ENCODE peak calls at places on chromosome 7, in four cellular contexts. Z is GM12864; G is fibroblast of the aortic adventitia; X is CD4-positive, alpha-beta T cell. O is an unnamed sample.

GRCh38 chr7:137909042-137909441 is 62.3 kb upstream of the DGKI start:
- DNase-seq in G (peak; percentile 58), X (no peak), Z (no peak), O (no peak)

GRCh38 chr7:40267583-40267982 is 132.8 kb downstream of the SUGCT start:
- DNase-seq in Z (no peak), G (no peak), X (no peak), O (no peak)

GRCh38 chr7:39609462-39610149 is 13.8 kb upstream of the RALA start:
- DNase-seq in X (no peak), G (no peak), Z (no peak), O (no peak)

GRCh38 chr7:34066968-34067367 is 161.6 kb downstream of the BMPER start:
- DNase-seq in G (no peak), X (no peak), Z (no peak), O (peak; percentile 43)

GRCh38 chr7:22831602-22832001 is 9.0 kb upstream of the TOMM7 start:
- DNase-seq in Z (no peak), X (no peak), G (no peak), O (no peak)

GRCh38 chr7:79272066-79272669 is 181.3 kb downstream of the MAGI2 start:
- DNase-seq in X (no peak), G (peak; percentile 74), Z (peak; percentile 1), O (peak; percentile 63)

GRCh38 chr7:150972094-150972493 is 6.0 kb downstream of the KCNH2 start:
- DNase-seq in G (peak; percentile 41), X (no peak), Z (no peak), O (no peak)

GRCh38 chr7:2355079-2356008 is 717 bp downstream of the EIF3B start:
- DNase-seq in Z (no peak), X (no peak), G (no peak), O (peak; percentile 30)

GRCh38 chr7:45193868-45194267 is 36.3 kb downstream of the RAMP3 start:
- DNase-seq in Z (no peak), X (no peak), G (no peak), O (no peak)

GRCh38 chr7:123655614-123656013 is at the start of gene LMOD2:
- DNase-seq in G (no peak), Z (no peak), X (no peak), O (no peak)
- TF ChIP-seq CTCF in G (no peak), Z (no peak), X (no peak), O (no peak)

DNA sequence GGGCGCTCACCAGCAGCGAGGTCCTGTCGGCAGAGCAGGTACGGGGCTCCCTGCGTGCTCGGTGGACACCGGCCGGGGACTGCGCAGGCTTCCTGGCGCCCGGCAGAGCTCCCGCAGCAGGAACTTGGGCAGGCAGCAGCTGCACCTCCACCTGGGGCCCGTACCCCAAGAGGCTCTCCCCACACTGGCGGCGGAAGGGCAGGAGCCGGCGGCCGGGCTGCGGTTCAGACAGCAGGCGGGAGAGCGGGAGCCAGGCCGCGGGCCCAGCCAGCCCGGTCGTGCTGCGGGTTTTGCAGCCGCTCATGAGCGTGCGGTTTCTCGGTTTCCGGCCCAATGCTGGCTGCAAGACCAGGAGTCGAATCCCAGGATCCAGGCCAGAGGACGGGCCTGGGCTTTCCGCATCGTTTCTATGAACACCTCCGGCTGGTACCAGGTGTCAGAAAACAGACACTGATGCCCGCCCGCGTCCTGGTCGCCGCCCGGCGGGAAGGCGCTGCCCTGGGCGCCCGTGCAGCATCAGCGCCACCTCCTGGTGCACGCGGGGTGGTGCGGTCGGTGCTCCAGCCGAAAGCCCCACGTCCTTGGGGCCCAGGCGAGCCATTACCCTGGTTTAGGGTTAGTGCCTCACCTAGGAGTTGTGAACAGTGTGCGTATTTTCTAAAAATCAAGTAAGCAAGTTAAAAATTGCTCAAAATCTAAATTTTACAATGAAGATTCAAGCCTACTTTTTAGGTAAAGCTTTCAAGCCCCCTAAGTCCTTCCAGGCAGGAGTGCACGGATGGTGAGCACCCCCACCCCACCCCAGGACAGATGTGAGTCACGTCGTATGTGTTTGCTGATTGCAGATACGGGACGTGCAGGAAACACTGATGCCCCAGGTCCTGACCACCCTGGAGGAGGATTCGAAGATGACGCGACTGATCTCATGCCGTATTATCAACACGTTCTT is 47.4 kb upstream of the PRKAR1B start:
- DNase-seq in Z (no peak), X (peak; percentile 51), G (peak; percentile 20), O (peak; percentile 23)
- TF ChIP-seq CTCF in Z (peak; percentile 76), X (peak; percentile 94), G (peak; percentile 79), O (peak; percentile 84)

GRCh38 chr7:81248420-81248819 is 329.6 kb upstream of the SEMA3C start:
- DNase-seq in Z (no peak), G (no peak), X (no peak), O (peak; percentile 45)

GRCh38 chr7:81245353-81245752 is 326.5 kb upstream of the SEMA3C start:
- DNase-seq in Z (no peak), G (no peak), X (no peak), O (no peak)

GRCh38 chr7:81244213-81244612 is 325.4 kb upstream of the SEMA3C start:
- DNase-seq in Z (no peak), X (no peak), G (peak; percentile 37), O (peak; percentile 71)
- TF ChIP-seq CTCF in Z (no peak), X (no peak), G (no peak), O (peak; percentile 21)

DNA sequence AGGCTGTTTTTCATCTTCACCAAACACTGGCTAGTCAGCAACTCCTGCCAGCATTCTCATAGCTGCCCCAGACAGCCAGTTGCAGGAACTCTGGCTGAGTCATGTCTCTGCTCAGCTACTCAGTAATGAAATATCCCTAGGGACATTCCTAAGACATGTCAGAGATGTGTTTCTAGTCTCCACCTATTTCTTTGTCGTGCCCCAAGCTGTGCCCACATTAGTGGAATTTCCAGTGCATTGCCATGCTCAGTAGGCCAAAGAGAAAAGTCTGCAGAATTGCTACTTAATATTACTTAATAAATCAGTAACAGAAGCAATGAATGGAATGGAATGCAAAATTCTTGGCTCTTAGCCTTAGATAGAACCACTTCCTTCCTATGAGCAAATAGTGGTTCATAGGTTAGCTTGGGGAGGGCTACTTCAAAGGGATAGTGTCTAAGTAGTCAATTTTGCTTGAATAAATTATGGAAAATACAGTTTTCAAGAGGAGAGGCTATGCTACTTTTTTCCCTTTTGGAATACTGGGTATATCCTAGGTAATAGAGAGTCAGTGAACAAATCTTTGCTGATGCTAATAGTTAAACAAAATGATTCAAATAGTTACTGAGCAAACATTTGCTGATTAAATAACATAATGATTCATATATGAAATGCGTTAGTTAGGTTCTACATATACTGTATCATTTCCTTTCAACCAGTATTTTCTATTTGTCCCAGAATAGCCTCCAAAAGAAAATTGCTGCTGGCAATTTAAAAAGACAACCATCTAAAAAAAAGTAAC is 23.6 kb upstream of the SEMA3C start:
- DNase-seq in G (peak; percentile 98), Z (no peak), X (no peak), O (peak; percentile 96)
- TF ChIP-seq CTCF in G (no peak), Z (no peak), X (no peak), O (no peak)

O was measured in MCF 10A.